ENCODE peak calls at places on chromosomes 4 and X, in seven cellular contexts. One of them, this sample, is unnamed.

GRCh38 chr4:47933798-47934197 is 19.4 kb upstream of the NFXL1 start:
- DNase-seq in activated CD8-positive, alpha-beta memory T cell treated with anti-CD3 and anti-CD28 coated beads for 24 hours: no peak
- DNase-seq in omental fat pad: no peak
- DNase-seq in stimulated activated naive CD8-positive, alpha-beta T cell treated with anti-CD3 and anti-CD28 coated beads, Interleukin-15, Interleukin-2, amounts not matched to agents 100 U/mL and 50 U/mL, for 24 hours: no peak
- DNase-seq in fibroblast of pulmonary artery: peak; percentile 76
- DNase-seq in RPMI8226: peak; percentile 31
- DNase-seq in stimulated activated CD4-positive, alpha-beta T cell treated with anti-CD3 and anti-CD28 coated beads, Interleukin-12 subunit alpha, Interleukin-12 subunit beta, amount 100 ng/mL, for 24 hours: no peak
- DNase-seq in this sample: peak; percentile 56

GRCh38 chrX:140440891-140441290 is 64.0 kb downstream of the SOX3 start:
- DNase-seq in activated CD8-positive, alpha-beta memory T cell treated with anti-CD3 and anti-CD28 coated beads for 24 hours: no peak
- DNase-seq in omental fat pad: no peak
- DNase-seq in stimulated activated naive CD8-positive, alpha-beta T cell treated with anti-CD3 and anti-CD28 coated beads, Interleukin-15, Interleukin-2, amounts not matched to agents 100 U/mL and 50 U/mL, for 24 hours: no peak
- DNase-seq in fibroblast of pulmonary artery: no peak
- DNase-seq in RPMI8226: no peak
- DNase-seq in stimulated activated CD4-positive, alpha-beta T cell treated with anti-CD3 and anti-CD28 coated beads, Interleukin-12 subunit alpha, Interleukin-12 subunit beta, amount 100 ng/mL, for 24 hours: no peak
- DNase-seq in this sample: no peak

GRCh38 chr4:79686976-79687375 is 278.9 kb upstream of the GK2 start:
- DNase-seq in activated CD8-positive, alpha-beta memory T cell treated with anti-CD3 and anti-CD28 coated beads for 24 hours: no peak
- DNase-seq in omental fat pad: no peak
- DNase-seq in stimulated activated naive CD8-positive, alpha-beta T cell treated with anti-CD3 and anti-CD28 coated beads, Interleukin-15, Interleukin-2, amounts not matched to agents 100 U/mL and 50 U/mL, for 24 hours: no peak
- DNase-seq in fibroblast of pulmonary artery: no peak
- DNase-seq in RPMI8226: no peak
- DNase-seq in stimulated activated CD4-positive, alpha-beta T cell treated with anti-CD3 and anti-CD28 coated beads, Interleukin-12 subunit alpha, Interleukin-12 subunit beta, amount 100 ng/mL, for 24 hours: no peak
- DNase-seq in this sample: no peak

GRCh38 chr4:34258176-34258575 is 1986.1 kb downstream of the ARAP2 start:
- DNase-seq in activated CD8-positive, alpha-beta memory T cell treated with anti-CD3 and anti-CD28 coated beads for 24 hours: no peak
- DNase-seq in omental fat pad: no peak
- DNase-seq in stimulated activated naive CD8-positive, alpha-beta T cell treated with anti-CD3 and anti-CD28 coated beads, Interleukin-15, Interleukin-2, amounts not matched to agents 100 U/mL and 50 U/mL, for 24 hours: no peak
- DNase-seq in fibroblast of pulmonary artery: peak; percentile 13
- DNase-seq in RPMI8226: no peak
- DNase-seq in stimulated activated CD4-positive, alpha-beta T cell treated with anti-CD3 and anti-CD28 coated beads, Interleukin-12 subunit alpha, Interleukin-12 subunit beta, amount 100 ng/mL, for 24 hours: no peak
- DNase-seq in this sample: no peak

GRCh38 chr4:109820563-109820962 is 5.0 kb downstream of the GAR1 start:
- DNase-seq in activated CD8-positive, alpha-beta memory T cell treated with anti-CD3 and anti-CD28 coated beads for 24 hours: no peak
- DNase-seq in omental fat pad: no peak
- DNase-seq in stimulated activated naive CD8-positive, alpha-beta T cell treated with anti-CD3 and anti-CD28 coated beads, Interleukin-15, Interleukin-2, amounts not matched to agents 100 U/mL and 50 U/mL, for 24 hours: no peak
- DNase-seq in fibroblast of pulmonary artery: peak; percentile 86
- DNase-seq in RPMI8226: no peak
- DNase-seq in stimulated activated CD4-positive, alpha-beta T cell treated with anti-CD3 and anti-CD28 coated beads, Interleukin-12 subunit alpha, Interleukin-12 subunit beta, amount 100 ng/mL, for 24 hours: no peak
- DNase-seq in this sample: no peak

GRCh38 chr4:119286377-119287002 is 35.4 kb downstream of the FABP2 start:
- DNase-seq in activated CD8-positive, alpha-beta memory T cell treated with anti-CD3 and anti-CD28 coated beads for 24 hours: no peak
- DNase-seq in omental fat pad: no peak
- DNase-seq in stimulated activated naive CD8-positive, alpha-beta T cell treated with anti-CD3 and anti-CD28 coated beads, Interleukin-15, Interleukin-2, amounts not matched to agents 100 U/mL and 50 U/mL, for 24 hours: peak; percentile 19
- DNase-seq in fibroblast of pulmonary artery: peak; percentile 88
- DNase-seq in RPMI8226: peak; percentile 25
- DNase-seq in stimulated activated CD4-positive, alpha-beta T cell treated with anti-CD3 and anti-CD28 coated beads, Interleukin-12 subunit alpha, Interleukin-12 subunit beta, amount 100 ng/mL, for 24 hours: no peak
- DNase-seq in this sample: no peak

GRCh38 chr4:87093443-87094123 is 126.8 kb downstream of the KLHL8 start:
- DNase-seq in activated CD8-positive, alpha-beta memory T cell treated with anti-CD3 and anti-CD28 coated beads for 24 hours: peak; percentile 68
- DNase-seq in omental fat pad: no peak
- DNase-seq in stimulated activated naive CD8-positive, alpha-beta T cell treated with anti-CD3 and anti-CD28 coated beads, Interleukin-15, Interleukin-2, amounts not matched to agents 100 U/mL and 50 U/mL, for 24 hours: peak; percentile 34
- DNase-seq in fibroblast of pulmonary artery: peak; percentile 67
- DNase-seq in RPMI8226: peak; percentile 28
- DNase-seq in stimulated activated CD4-positive, alpha-beta T cell treated with anti-CD3 and anti-CD28 coated beads, Interleukin-12 subunit alpha, Interleukin-12 subunit beta, amount 100 ng/mL, for 24 hours: no peak
- DNase-seq in this sample: peak; percentile 51

GRCh38 chr4:62193726-62194125 is 993.6 kb downstream of the ADGRL3 start:
- DNase-seq in activated CD8-positive, alpha-beta memory T cell treated with anti-CD3 and anti-CD28 coated beads for 24 hours: no peak
- DNase-seq in omental fat pad: no peak
- DNase-seq in stimulated activated naive CD8-positive, alpha-beta T cell treated with anti-CD3 and anti-CD28 coated beads, Interleukin-15, Interleukin-2, amounts not matched to agents 100 U/mL and 50 U/mL, for 24 hours: no peak
- DNase-seq in fibroblast of pulmonary artery: peak; percentile 10
- DNase-seq in RPMI8226: no peak
- DNase-seq in stimulated activated CD4-positive, alpha-beta T cell treated with anti-CD3 and anti-CD28 coated beads, Interleukin-12 subunit alpha, Interleukin-12 subunit beta, amount 100 ng/mL, for 24 hours: no peak
- DNase-seq in this sample: no peak

GRCh38 chrX:97639526-97639925 is 755.8 kb downstream of the RPA4 start:
- DNase-seq in activated CD8-positive, alpha-beta memory T cell treated with anti-CD3 and anti-CD28 coated beads for 24 hours: no peak
- DNase-seq in omental fat pad: no peak
- DNase-seq in stimulated activated naive CD8-positive, alpha-beta T cell treated with anti-CD3 and anti-CD28 coated beads, Interleukin-15, Interleukin-2, amounts not matched to agents 100 U/mL and 50 U/mL, for 24 hours: no peak
- DNase-seq in fibroblast of pulmonary artery: no peak
- DNase-seq in RPMI8226: peak; percentile 10
- DNase-seq in stimulated activated CD4-positive, alpha-beta T cell treated with anti-CD3 and anti-CD28 coated beads, Interleukin-12 subunit alpha, Interleukin-12 subunit beta, amount 100 ng/mL, for 24 hours: no peak
- DNase-seq in this sample: no peak

GRCh38 chrX:5051831-5052491 is 1176.7 kb downstream of the NLGN4X start:
- DNase-seq in activated CD8-positive, alpha-beta memory T cell treated with anti-CD3 and anti-CD28 coated beads for 24 hours: no peak
- DNase-seq in omental fat pad: peak; percentile 23
- DNase-seq in stimulated activated naive CD8-positive, alpha-beta T cell treated with anti-CD3 and anti-CD28 coated beads, Interleukin-15, Interleukin-2, amounts not matched to agents 100 U/mL and 50 U/mL, for 24 hours: no peak
- DNase-seq in fibroblast of pulmonary artery: peak; percentile 61
- DNase-seq in RPMI8226: no peak
- DNase-seq in stimulated activated CD4-positive, alpha-beta T cell treated with anti-CD3 and anti-CD28 coated beads, Interleukin-12 subunit alpha, Interleukin-12 subunit beta, amount 100 ng/mL, for 24 hours: no peak
- DNase-seq in this sample: peak; percentile 97

GRCh38 chrX:46169808-46170207 is 375.4 kb downstream of the ZNF674 start:
- DNase-seq in activated CD8-positive, alpha-beta memory T cell treated with anti-CD3 and anti-CD28 coated beads for 24 hours: no peak
- DNase-seq in omental fat pad: no peak
- DNase-seq in stimulated activated naive CD8-positive, alpha-beta T cell treated with anti-CD3 and anti-CD28 coated beads, Interleukin-15, Interleukin-2, amounts not matched to agents 100 U/mL and 50 U/mL, for 24 hours: no peak
- DNase-seq in fibroblast of pulmonary artery: no peak
- DNase-seq in RPMI8226: no peak
- DNase-seq in stimulated activated CD4-positive, alpha-beta T cell treated with anti-CD3 and anti-CD28 coated beads, Interleukin-12 subunit alpha, Interleukin-12 subunit beta, amount 100 ng/mL, for 24 hours: no peak
- DNase-seq in this sample: no peak

GRCh38 chr4:91936301-91936700 is 367.5 kb upstream of the GRID2 start:
- DNase-seq in activated CD8-positive, alpha-beta memory T cell treated with anti-CD3 and anti-CD28 coated beads for 24 hours: no peak
- DNase-seq in omental fat pad: no peak
- DNase-seq in stimulated activated naive CD8-positive, alpha-beta T cell treated with anti-CD3 and anti-CD28 coated beads, Interleukin-15, Interleukin-2, amounts not matched to agents 100 U/mL and 50 U/mL, for 24 hours: no peak
- DNase-seq in fibroblast of pulmonary artery: peak; percentile 80
- DNase-seq in RPMI8226: no peak
- DNase-seq in stimulated activated CD4-positive, alpha-beta T cell treated with anti-CD3 and anti-CD28 coated beads, Interleukin-12 subunit alpha, Interleukin-12 subunit beta, amount 100 ng/mL, for 24 hours: no peak
- DNase-seq in this sample: no peak

GRCh38 chr4:98662619-98663225 is 4.3 kb upstream of the TSPAN5 start:
- DNase-seq in activated CD8-positive, alpha-beta memory T cell treated with anti-CD3 and anti-CD28 coated beads for 24 hours: peak; percentile 83
- DNase-seq in omental fat pad: no peak
- DNase-seq in stimulated activated naive CD8-positive, alpha-beta T cell treated with anti-CD3 and anti-CD28 coated beads, Interleukin-15, Interleukin-2, amounts not matched to agents 100 U/mL and 50 U/mL, for 24 hours: peak; percentile 37
- DNase-seq in fibroblast of pulmonary artery: no peak
- DNase-seq in RPMI8226: peak; percentile 49
- DNase-seq in stimulated activated CD4-positive, alpha-beta T cell treated with anti-CD3 and anti-CD28 coated beads, Interleukin-12 subunit alpha, Interleukin-12 subunit beta, amount 100 ng/mL, for 24 hours: peak; percentile 8
- DNase-seq in this sample: no peak

GRCh38 chr4:152063301-152064235 is 302.8 kb upstream of the GATB start:
- DNase-seq in activated CD8-positive, alpha-beta memory T cell treated with anti-CD3 and anti-CD28 coated beads for 24 hours: no peak
- DNase-seq in omental fat pad: no peak
- DNase-seq in stimulated activated naive CD8-positive, alpha-beta T cell treated with anti-CD3 and anti-CD28 coated beads, Interleukin-15, Interleukin-2, amounts not matched to agents 100 U/mL and 50 U/mL, for 24 hours: no peak
- DNase-seq in fibroblast of pulmonary artery: no peak
- DNase-seq in RPMI8226: no peak
- DNase-seq in stimulated activated CD4-positive, alpha-beta T cell treated with anti-CD3 and anti-CD28 coated beads, Interleukin-12 subunit alpha, Interleukin-12 subunit beta, amount 100 ng/mL, for 24 hours: no peak
- DNase-seq in this sample: no peak

GRCh38 chr4:172035573-172035972 is 222.4 kb downstream of the GALNTL6 start:
- DNase-seq in activated CD8-positive, alpha-beta memory T cell treated with anti-CD3 and anti-CD28 coated beads for 24 hours: no peak
- DNase-seq in omental fat pad: no peak
- DNase-seq in stimulated activated naive CD8-positive, alpha-beta T cell treated with anti-CD3 and anti-CD28 coated beads, Interleukin-15, Interleukin-2, amounts not matched to agents 100 U/mL and 50 U/mL, for 24 hours: no peak
- DNase-seq in fibroblast of pulmonary artery: no peak
- DNase-seq in RPMI8226: no peak
- DNase-seq in stimulated activated CD4-positive, alpha-beta T cell treated with anti-CD3 and anti-CD28 coated beads, Interleukin-12 subunit alpha, Interleukin-12 subunit beta, amount 100 ng/mL, for 24 hours: no peak
- DNase-seq in this sample: no peak

GRCh38 chr4:22315643-22316042 is 200.2 kb downstream of the ADGRA3 start:
- DNase-seq in activated CD8-positive, alpha-beta memory T cell treated with anti-CD3 and anti-CD28 coated beads for 24 hours: no peak
- DNase-seq in omental fat pad: no peak
- DNase-seq in stimulated activated naive CD8-positive, alpha-beta T cell treated with anti-CD3 and anti-CD28 coated beads, Interleukin-15, Interleukin-2, amounts not matched to agents 100 U/mL and 50 U/mL, for 24 hours: no peak
- DNase-seq in fibroblast of pulmonary artery: no peak
- DNase-seq in RPMI8226: no peak
- DNase-seq in stimulated activated CD4-positive, alpha-beta T cell treated with anti-CD3 and anti-CD28 coated beads, Interleukin-12 subunit alpha, Interleukin-12 subunit beta, amount 100 ng/mL, for 24 hours: no peak
- DNase-seq in this sample: peak; percentile 51

GRCh38 chrX:122739770-122740169 is 444.3 kb upstream of the GRIA3 start:
- DNase-seq in activated CD8-positive, alpha-beta memory T cell treated with anti-CD3 and anti-CD28 coated beads for 24 hours: no peak
- DNase-seq in omental fat pad: no peak
- DNase-seq in stimulated activated naive CD8-positive, alpha-beta T cell treated with anti-CD3 and anti-CD28 coated beads, Interleukin-15, Interleukin-2, amounts not matched to agents 100 U/mL and 50 U/mL, for 24 hours: no peak
- DNase-seq in fibroblast of pulmonary artery: peak; percentile 0
- DNase-seq in RPMI8226: no peak
- DNase-seq in stimulated activated CD4-positive, alpha-beta T cell treated with anti-CD3 and anti-CD28 coated beads, Interleukin-12 subunit alpha, Interleukin-12 subunit beta, amount 100 ng/mL, for 24 hours: no peak
- DNase-seq in this sample: peak; percentile 1

GRCh38 chr4:159787901-159788300 is 685.0 kb downstream of the RAPGEF2 start:
- DNase-seq in activated CD8-positive, alpha-beta memory T cell treated with anti-CD3 and anti-CD28 coated beads for 24 hours: no peak
- DNase-seq in omental fat pad: no peak
- DNase-seq in stimulated activated naive CD8-positive, alpha-beta T cell treated with anti-CD3 and anti-CD28 coated beads, Interleukin-15, Interleukin-2, amounts not matched to agents 100 U/mL and 50 U/mL, for 24 hours: no peak
- DNase-seq in fibroblast of pulmonary artery: no peak
- DNase-seq in RPMI8226: no peak
- DNase-seq in stimulated activated CD4-positive, alpha-beta T cell treated with anti-CD3 and anti-CD28 coated beads, Interleukin-12 subunit alpha, Interleukin-12 subunit beta, amount 100 ng/mL, for 24 hours: no peak
- DNase-seq in this sample: no peak

GRCh38 chr4:133146574-133147198 is 2.4 kb upstream of the PCDH10 start:
- DNase-seq in activated CD8-positive, alpha-beta memory T cell treated with anti-CD3 and anti-CD28 coated beads for 24 hours: no peak
- DNase-seq in omental fat pad: no peak
- DNase-seq in stimulated activated naive CD8-positive, alpha-beta T cell treated with anti-CD3 and anti-CD28 coated beads, Interleukin-15, Interleukin-2, amounts not matched to agents 100 U/mL and 50 U/mL, for 24 hours: peak; percentile 34
- DNase-seq in fibroblast of pulmonary artery: peak; percentile 75
- DNase-seq in RPMI8226: peak; percentile 11
- DNase-seq in stimulated activated CD4-positive, alpha-beta T cell treated with anti-CD3 and anti-CD28 coated beads, Interleukin-12 subunit alpha, Interleukin-12 subunit beta, amount 100 ng/mL, for 24 hours: no peak
- DNase-seq in this sample: no peak

GRCh38 chrX:45592067-45592466 is 391.4 kb upstream of the DIPK2B start:
- DNase-seq in activated CD8-positive, alpha-beta memory T cell treated with anti-CD3 and anti-CD28 coated beads for 24 hours: no peak
- DNase-seq in omental fat pad: no peak
- DNase-seq in stimulated activated naive CD8-positive, alpha-beta T cell treated with anti-CD3 and anti-CD28 coated beads, Interleukin-15, Interleukin-2, amounts not matched to agents 100 U/mL and 50 U/mL, for 24 hours: no peak
- DNase-seq in fibroblast of pulmonary artery: no peak
- DNase-seq in RPMI8226: no peak
- DNase-seq in stimulated activated CD4-positive, alpha-beta T cell treated with anti-CD3 and anti-CD28 coated beads, Interleukin-12 subunit alpha, Interleukin-12 subunit beta, amount 100 ng/mL, for 24 hours: no peak
- DNase-seq in this sample: no peak

GRCh38 chr4:71338846-71339593 is at the start of gene SLC4A4:
- DNase-seq in activated CD8-positive, alpha-beta memory T cell treated with anti-CD3 and anti-CD28 coated beads for 24 hours: no peak
- DNase-seq in omental fat pad: no peak
- DNase-seq in stimulated activated naive CD8-positive, alpha-beta T cell treated with anti-CD3 and anti-CD28 coated beads, Interleukin-15, Interleukin-2, amounts not matched to agents 100 U/mL and 50 U/mL, for 24 hours: no peak
- DNase-seq in fibroblast of pulmonary artery: peak; percentile 16
- DNase-seq in RPMI8226: no peak
- DNase-seq in stimulated activated CD4-positive, alpha-beta T cell treated with anti-CD3 and anti-CD28 coated beads, Interleukin-12 subunit alpha, Interleukin-12 subunit beta, amount 100 ng/mL, for 24 hours: no peak
- DNase-seq in this sample: peak; percentile 94

GRCh38 chrX:143754183-143754582 is 33.6 kb upstream of the SPANXN2 start:
- DNase-seq in activated CD8-positive, alpha-beta memory T cell treated with anti-CD3 and anti-CD28 coated beads for 24 hours: no peak
- DNase-seq in omental fat pad: no peak
- DNase-seq in stimulated activated naive CD8-positive, alpha-beta T cell treated with anti-CD3 and anti-CD28 coated beads, Interleukin-15, Interleukin-2, amounts not matched to agents 100 U/mL and 50 U/mL, for 24 hours: no peak
- DNase-seq in fibroblast of pulmonary artery: no peak
- DNase-seq in RPMI8226: no peak
- DNase-seq in stimulated activated CD4-positive, alpha-beta T cell treated with anti-CD3 and anti-CD28 coated beads, Interleukin-12 subunit alpha, Interleukin-12 subunit beta, amount 100 ng/mL, for 24 hours: no peak
- DNase-seq in this sample: no peak

GRCh38 chrX:65690057-65690855 is 22.8 kb downstream of the MSN start:
- DNase-seq in activated CD8-positive, alpha-beta memory T cell treated with anti-CD3 and anti-CD28 coated beads for 24 hours: no peak
- DNase-seq in omental fat pad: no peak
- DNase-seq in stimulated activated naive CD8-positive, alpha-beta T cell treated with anti-CD3 and anti-CD28 coated beads, Interleukin-15, Interleukin-2, amounts not matched to agents 100 U/mL and 50 U/mL, for 24 hours: no peak
- DNase-seq in fibroblast of pulmonary artery: peak; percentile 57
- DNase-seq in RPMI8226: no peak
- DNase-seq in stimulated activated CD4-positive, alpha-beta T cell treated with anti-CD3 and anti-CD28 coated beads, Interleukin-12 subunit alpha, Interleukin-12 subunit beta, amount 100 ng/mL, for 24 hours: no peak
- DNase-seq in this sample: peak; percentile 45

GRCh38 chrX:40146471-40147398 is 49.0 kb upstream of the BCOR start:
- DNase-seq in activated CD8-positive, alpha-beta memory T cell treated with anti-CD3 and anti-CD28 coated beads for 24 hours: no peak
- DNase-seq in omental fat pad: no peak
- DNase-seq in stimulated activated naive CD8-positive, alpha-beta T cell treated with anti-CD3 and anti-CD28 coated beads, Interleukin-15, Interleukin-2, amounts not matched to agents 100 U/mL and 50 U/mL, for 24 hours: no peak
- DNase-seq in fibroblast of pulmonary artery: peak; percentile 42
- DNase-seq in RPMI8226: no peak
- DNase-seq in stimulated activated CD4-positive, alpha-beta T cell treated with anti-CD3 and anti-CD28 coated beads, Interleukin-12 subunit alpha, Interleukin-12 subunit beta, amount 100 ng/mL, for 24 hours: no peak
- DNase-seq in this sample: no peak

GRCh38 chr4:80097395-80098177 is 24.6 kb upstream of the ANTXR2 start:
- DNase-seq in activated CD8-positive, alpha-beta memory T cell treated with anti-CD3 and anti-CD28 coated beads for 24 hours: no peak
- DNase-seq in omental fat pad: no peak
- DNase-seq in stimulated activated naive CD8-positive, alpha-beta T cell treated with anti-CD3 and anti-CD28 coated beads, Interleukin-15, Interleukin-2, amounts not matched to agents 100 U/mL and 50 U/mL, for 24 hours: no peak
- DNase-seq in fibroblast of pulmonary artery: peak; percentile 94
- DNase-seq in RPMI8226: no peak
- DNase-seq in stimulated activated CD4-positive, alpha-beta T cell treated with anti-CD3 and anti-CD28 coated beads, Interleukin-12 subunit alpha, Interleukin-12 subunit beta, amount 100 ng/mL, for 24 hours: no peak
- DNase-seq in this sample: no peak

GRCh38 chrX:44954562-44954961 is 81.6 kb downstream of the KDM6A start:
- DNase-seq in activated CD8-positive, alpha-beta memory T cell treated with anti-CD3 and anti-CD28 coated beads for 24 hours: no peak
- DNase-seq in omental fat pad: no peak
- DNase-seq in stimulated activated naive CD8-positive, alpha-beta T cell treated with anti-CD3 and anti-CD28 coated beads, Interleukin-15, Interleukin-2, amounts not matched to agents 100 U/mL and 50 U/mL, for 24 hours: no peak
- DNase-seq in fibroblast of pulmonary artery: no peak
- DNase-seq in RPMI8226: no peak
- DNase-seq in stimulated activated CD4-positive, alpha-beta T cell treated with anti-CD3 and anti-CD28 coated beads, Interleukin-12 subunit alpha, Interleukin-12 subunit beta, amount 100 ng/mL, for 24 hours: no peak
- DNase-seq in this sample: no peak

GRCh38 chr4:948936-949300 is 16.7 kb downstream of the TMEM175 start:
- DNase-seq in activated CD8-positive, alpha-beta memory T cell treated with anti-CD3 and anti-CD28 coated beads for 24 hours: no peak
- DNase-seq in omental fat pad: no peak
- DNase-seq in stimulated activated naive CD8-positive, alpha-beta T cell treated with anti-CD3 and anti-CD28 coated beads, Interleukin-15, Interleukin-2, amounts not matched to agents 100 U/mL and 50 U/mL, for 24 hours: no peak
- DNase-seq in fibroblast of pulmonary artery: no peak
- DNase-seq in RPMI8226: no peak
- DNase-seq in stimulated activated CD4-positive, alpha-beta T cell treated with anti-CD3 and anti-CD28 coated beads, Interleukin-12 subunit alpha, Interleukin-12 subunit beta, amount 100 ng/mL, for 24 hours: no peak
- DNase-seq in this sample: no peak

GRCh38 chr4:10087152-10087791 is 29.3 kb downstream of the WDR1 start:
- DNase-seq in activated CD8-positive, alpha-beta memory T cell treated with anti-CD3 and anti-CD28 coated beads for 24 hours: no peak
- DNase-seq in omental fat pad: no peak
- DNase-seq in stimulated activated naive CD8-positive, alpha-beta T cell treated with anti-CD3 and anti-CD28 coated beads, Interleukin-15, Interleukin-2, amounts not matched to agents 100 U/mL and 50 U/mL, for 24 hours: no peak
- DNase-seq in fibroblast of pulmonary artery: no peak
- DNase-seq in RPMI8226: no peak
- DNase-seq in stimulated activated CD4-positive, alpha-beta T cell treated with anti-CD3 and anti-CD28 coated beads, Interleukin-12 subunit alpha, Interleukin-12 subunit beta, amount 100 ng/mL, for 24 hours: no peak
- DNase-seq in this sample: no peak

This sample was measured in MV-4-11.